ENCODE peak calls at places on chromosome 13, in six cellular contexts. D, N, R, V, F and H are unnamed samples.

GRCh38 chr13:41842029-41842428 is 118.9 kb downstream of the VWA8 start:
- DNase-seq in N (no peak), F (peak; percentile 31), R (no peak), D (peak; percentile 43), V (peak; percentile 57), H (no peak)

GRCh38 chr13:31090921-31091624 is 70.6 kb downstream of the HSPH1 start:
- DNase-seq in V (peak; percentile 22), N (no peak), F (no peak), D (peak; percentile 28), R (no peak), H (no peak)

GRCh38 chr13:35179494-35179893 is 237.4 kb downstream of the NBEA start:
- DNase-seq in D (peak; percentile 14), F (no peak), R (no peak), N (no peak), V (no peak), H (no peak)

GRCh38 chr13:35514166-35514565 is 37.7 kb upstream of the MAB21L1 start:
- DNase-seq in N (no peak), F (no peak), R (no peak), V (no peak), D (no peak), H (no peak)

GRCh38 chr13:102399791-102400618 is 1.8 kb downstream of the FGF14 start:
- DNase-seq in D (no peak), V (peak; percentile 18), R (peak; percentile 75), F (no peak), N (no peak), H (no peak)

GRCh38 chr13:94233401-94233800 is 246.1 kb downstream of the DCT start:
- DNase-seq in F (peak; percentile 19), V (peak; percentile 97), D (peak; percentile 98), R (no peak), N (peak; percentile 53), H (peak; percentile 69)

GRCh38 chr13:104810242-104810641 is 1725.2 kb downstream of the EFNB2 start:
- DNase-seq in D (no peak), R (no peak), F (no peak), V (no peak), N (no peak), H (no peak)

GRCh38 chr13:101455863-101456262 is 3.4 kb downstream of the ITGBL1 start:
- DNase-seq in D (peak; percentile 96), V (peak; percentile 91), N (no peak), R (no peak), F (peak; percentile 34), H (peak; percentile 74)

GRCh38 chr13:59746291-59746962 is 417.3 kb downstream of the DIAPH3 start:
- DNase-seq in V (peak; percentile 18), F (no peak), D (peak; percentile 75), R (no peak), N (no peak), H (no peak)

GRCh38 chr13:60258349-60258748 is 94.6 kb upstream of the DIAPH3 start:
- DNase-seq in R (no peak), N (no peak), D (no peak), V (no peak), F (no peak), H (no peak)

GRCh38 chr13:101514695-101515275 is 62.3 kb downstream of the ITGBL1 start:
- DNase-seq in R (no peak), F (peak; percentile 71), V (peak; percentile 86), N (no peak), D (peak; percentile 89), H (peak; percentile 48)

GRCh38 chr13:46170268-46170667 is 11.7 kb downstream of the LCP1 start:
- DNase-seq in V (no peak), N (no peak), R (no peak), D (no peak), F (no peak), H (no peak)

GRCh38 chr13:20547479-20547908 is 19.5 kb upstream of the IFT88 start:
- DNase-seq in V (no peak), N (no peak), R (no peak), F (peak; percentile 68), D (no peak), H (no peak)

GRCh38 chr13:93151277-93151676 is 75.3 kb upstream of the GPC6 start:
- DNase-seq in N (no peak), D (peak; percentile 91), V (peak; percentile 95), R (no peak), F (no peak), H (no peak)

GRCh38 chr13:69474286-69474685 is 633.3 kb upstream of the ATXN8OS start:
- DNase-seq in F (no peak), R (no peak), V (no peak), N (no peak), D (no peak), H (no peak)

GRCh38 chr13:91017031-91017668 is 330.3 kb upstream of the MIR17HG start:
- DNase-seq in N (no peak), R (no peak), F (peak; percentile 67), D (peak; percentile 46), V (peak; percentile 47), H (peak; percentile 0)

GRCh38 chr13:91014696-91015095 is 332.8 kb upstream of the MIR17HG start:
- DNase-seq in V (peak; percentile 50), F (no peak), D (no peak), N (no peak), R (no peak), H (no peak)

GRCh38 chr13:91020635-91021034 is 326.9 kb upstream of the MIR17HG start:
- DNase-seq in V (no peak), F (no peak), R (no peak), N (no peak), D (no peak), H (no peak)

GRCh38 chr13:91017669-91018053 is 329.8 kb upstream of the MIR17HG start:
- DNase-seq in F (peak; percentile 18), D (peak; percentile 5), N (peak; percentile 47), V (no peak), R (no peak), H (no peak)
- TF ChIP-seq CTCF in F (no peak), D (no peak), N (peak; percentile 58), V (no peak), R (no peak), H (no peak)

GRCh38 chr13:36680918-36681317 is 7.1 kb downstream of the SERTM1 start:
- DNase-seq in R (no peak), F (no peak), D (no peak), V (no peak), N (no peak), H (no peak)
- H3K4me3 ChIP-seq in R (no peak overlapping the region), F (no peak overlapping the region), D (no peak overlapping the region), V (no peak overlapping the region), N (no peak overlapping the region), H (no peak overlapping the region)

GRCh38 chr13:49099513-49099877 is 120.6 kb upstream of the MLNR start:
- DNase-seq in F (no peak), N (no peak), R (no peak), D (no peak), V (no peak), H (no peak)
- TF ChIP-seq CTCF in F (no peak), N (peak; percentile 19), R (no peak), D (no peak), V (no peak), H (no peak)

GRCh38 chr13:28755546-28755870 is 36.7 kb upstream of the SLC46A3 start:
- DNase-seq in D (no peak), F (no peak), N (no peak), V (no peak), R (no peak), H (peak; percentile 95)

GRCh38 chr13:28753208-28753892 is 34.6 kb upstream of the SLC46A3 start:
- DNase-seq in R (no peak), D (peak; percentile 96), F (peak; percentile 79), V (peak; percentile 70), N (no peak), H (peak; percentile 91)

GRCh38 chr13:28753946-28754345 is 35.2 kb upstream of the SLC46A3 start:
- DNase-seq in V (no peak), N (no peak), R (no peak), D (peak; percentile 17), F (no peak), H (no peak)

GRCh38 chr13:28751210-28751935 is 32.6 kb upstream of the SLC46A3 start:
- DNase-seq in V (no peak), F (no peak), D (peak; percentile 66), N (no peak), R (no peak), H (no peak)

GRCh38 chr13:28754698-28755545 is 36.2 kb upstream of the SLC46A3 start:
- DNase-seq in R (peak; percentile 77), V (peak; percentile 1), F (peak; percentile 46), N (no peak), D (peak; percentile 70), H (no peak)
- H3K4me3 ChIP-seq in R (peak overlapping the region; percentile 3), V (no peak overlapping the region), F (no peak overlapping the region), N (no peak overlapping the region), D (no peak overlapping the region), H (no peak overlapping the region)

DNA sequence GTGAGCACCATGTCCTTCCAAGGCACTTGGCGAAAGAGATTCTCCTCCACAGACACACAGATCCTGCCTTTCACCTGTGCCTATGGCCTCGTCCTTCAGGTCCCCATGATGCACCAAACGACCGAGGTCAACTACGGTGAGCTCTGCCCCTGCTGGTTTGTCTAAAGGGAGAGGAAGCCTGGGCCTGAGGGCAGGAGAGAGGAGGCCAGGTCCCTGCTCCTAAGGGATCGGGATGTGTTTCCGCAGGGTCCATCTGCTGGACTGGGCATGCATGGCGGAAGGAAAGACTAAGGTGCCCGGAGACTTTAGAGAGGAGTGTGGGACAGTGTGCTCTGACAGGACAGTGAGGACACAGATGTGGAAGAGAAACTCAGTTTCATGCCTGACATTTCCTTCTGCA is 7.6 kb downstream of the SERPINE3 start:
- DNase-seq in N (no peak), V (no peak), F (no peak), D (no peak), R (no peak), H (no peak)
- TF ChIP-seq CTCF in N (no peak), V (no peak), F (no peak), D (no peak), R (no peak), H (no peak)

DNA sequence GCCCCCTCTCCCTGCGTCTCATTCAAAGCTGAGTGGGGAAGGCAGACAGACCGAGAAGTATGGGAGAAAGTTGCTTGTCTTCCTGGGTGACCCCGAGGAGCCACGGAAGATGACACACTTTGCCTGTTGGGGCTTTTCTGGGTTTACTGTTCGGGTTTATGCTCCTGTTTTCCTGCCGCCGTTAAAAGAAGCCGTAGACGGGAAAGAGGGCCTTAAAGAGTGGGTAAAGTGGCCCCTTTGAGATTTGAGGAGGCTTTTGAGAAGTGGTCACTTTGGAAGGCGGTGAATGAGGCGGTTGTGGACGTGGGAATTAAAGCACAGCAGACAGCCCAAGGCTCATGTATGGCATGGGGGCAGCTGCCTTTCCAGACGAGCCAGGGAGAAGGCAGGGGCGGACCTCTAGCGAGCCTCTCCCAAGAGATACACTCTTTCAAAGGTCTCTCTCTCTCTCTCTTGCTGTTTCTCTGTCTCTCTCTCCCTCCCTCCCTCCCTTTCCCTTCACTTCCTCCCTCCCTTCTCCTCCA is 493 bp upstream of the LHFPL6 start:
- DNase-seq in V (peak; percentile 23), F (peak; percentile 35), R (no peak), N (no peak), D (peak; percentile 60), H (no peak)
- H3K4me3 ChIP-seq in V (peak overlapping the region; percentile 75), F (peak overlapping the region; percentile 85), R (peak overlapping the region; percentile 64), N (peak overlapping the region; percentile 68), D (peak overlapping the region; percentile 93), H (peak overlapping the region; percentile 83)